ENCODE peak calls at places on chromosomes 1 and 21, in four cellular contexts. S is CD8-positive, alpha-beta T cell; Z is tibial artery; I is psoas muscle. K is an unnamed sample.

GRCh38 chr1:109443476-109443875 is 17.2 kb upstream of the PSMA5 start:
- DNase-seq in Z (no peak), S (no peak), I (no peak), K (no peak)

GRCh38 chr1:30724175-30724574 is 790 bp upstream of the MATN1 start:
- DNase-seq in S (no peak), Z (no peak), I (peak), K (no peak)

GRCh38 chr1:57401671-57402070 is 22.2 kb downstream of the DAB1 start:
- DNase-seq in S (no peak), I (no peak), Z (no peak), K (no peak)

GRCh38 chr1:160711528-160712311 is at the start of gene CD48:
- DNase-seq in I (no peak), Z (no peak), S (peak), K (no peak)

GRCh38 chr1:9068971-9069323 is 488 bp downstream of the SLC2A5 start:
- DNase-seq in Z (no peak), S (no peak), I (no peak), K (no peak)

GRCh38 chr1:163768581-163768980 is 446.8 kb downstream of the NUF2 start:
- DNase-seq in I (no peak), Z (no peak), S (no peak), K (no peak)

GRCh38 chr1:50620680-50621329 is 197.6 kb upstream of the DMRTA2 start:
- DNase-seq in S (no peak), I (no peak), Z (no peak), K (no peak)

GRCh38 chr1:27144920-27145661 is 9.8 kb downstream of the SLC9A1 start:
- DNase-seq in S (no peak), I (no peak), Z (peak), K (no peak)

GRCh38 chr1:101081496-101082282 is 56.1 kb upstream of the DPH5 start:
- DNase-seq in I (no peak), Z (no peak), S (peak), K (no peak)

GRCh38 chr1:117347907-117348306 is 19.3 kb upstream of the MAN1A2 start:
- DNase-seq in I (no peak), S (no peak), Z (no peak), K (no peak)

GRCh38 chr21:46205766-46206162 is 21.5 kb upstream of the SPATC1L start:
- DNase-seq in Z (no peak), S (no peak), I (peak), K (no peak)

GRCh38 chr1:103496014-103496635 is 29.4 kb upstream of the RNPC3 start:
- DNase-seq in Z (no peak), S (no peak), I (no peak), K (no peak)

GRCh38 chr1:193104496-193104905 is 713 bp downstream of the GLRX2 start:
- DNase-seq in I (peak), S (no peak), Z (peak), K (no peak)

GRCh38 chr1:9004731-9005708 is 21.2 kb downstream of the SLC2A7 start:
- DNase-seq in I (peak), Z (peak), S (peak), K (no peak)

GRCh38 chr1:160405331-160405877 is 5.0 kb downstream of the VANGL2 start:
- DNase-seq in I (no peak), Z (no peak), S (no peak), K (no peak)

GRCh38 chr21:32190491-32191144 is 88.2 kb downstream of the MIS18A start:
- DNase-seq in I (no peak), S (no peak), Z (no peak), K (peak)

GRCh38 chr1:6988796-6989195 is 203.5 kb downstream of the CAMTA1 start:
- DNase-seq in I (no peak), S (no peak), Z (no peak), K (no peak)

GRCh38 chr21:34550400-34550799 is 38.4 kb upstream of the KCNE1 start:
- DNase-seq in I (no peak), S (no peak), Z (no peak), K (no peak)

GRCh38 chr1:93025572-93025971 is 53.5 kb upstream of the MTF2 start:
- DNase-seq in S (no peak), Z (no peak), I (no peak), K (no peak)

GRCh38 chr1:53826367-53826766 is 11.7 kb downstream of the NDC1 start:
- DNase-seq in I (no peak), Z (no peak), S (no peak), K (no peak)

GRCh38 chr1:242554577-242554976 is 30.1 kb upstream of the PLD5 start:
- DNase-seq in S (no peak), I (no peak), Z (no peak), K (no peak)

GRCh38 chr1:221712198-221712684 is 29.6 kb downstream of the DUSP10 start:
- DNase-seq in Z (no peak), I (no peak), S (peak), K (no peak)

GRCh38 chr1:6245086-6245868 is 1.3 kb downstream of the HES3 start:
- DNase-seq in Z (peak), I (peak), S (peak), K (no peak)

GRCh38 chr1:64437453-64437852 is 32.5 kb upstream of the CACHD1 start:
- DNase-seq in S (no peak), Z (no peak), I (no peak), K (no peak)

GRCh38 chr1:47906009-47906432 is 91.2 kb downstream of the TRABD2B start:
- DNase-seq in S (no peak), Z (peak), I (no peak), K (no peak)

GRCh38 chr21:31623664-31624063 is 35.8 kb upstream of the SOD1 start:
- DNase-seq in Z (no peak), I (no peak), S (no peak), K (no peak)

GRCh38 chr1:174964261-174964984 is 35.3 kb upstream of the CACYBP start:
- DNase-seq in I (no peak), S (peak), Z (no peak), K (no peak)

GRCh38 chr1:233945573-233945972 is 41.1 kb downstream of the SLC35F3 start:
- DNase-seq in Z (no peak), S (no peak), I (no peak), K (no peak)

GRCh38 chr1:27416387-27417111 is 24.1 kb downstream of the GPR3 start:
- DNase-seq in I (no peak), Z (no peak), S (peak), K (no peak)

GRCh38 chr1:232507571-232507970 is 122.4 kb downstream of the SIPA1L2 start:
- DNase-seq in I (no peak), Z (no peak), S (no peak), K (no peak)

GRCh38 chr1:53641481-53642214 is 97.3 kb downstream of the GLIS1 start:
- DNase-seq in Z (peak), S (no peak), I (no peak), K (peak)

GRCh38 chr1:27149084-27149483 is 5.8 kb downstream of the SLC9A1 start:
- DNase-seq in Z (no peak), S (no peak), I (no peak), K (no peak)

GRCh38 chr21:45292399-45293213 is 4.9 kb upstream of the POFUT2 start:
- DNase-seq in I (peak), Z (peak), S (peak), K (peak)

GRCh38 chr1:230684146-230684545 is 29.8 kb downstream of the AGT start:
- DNase-seq in Z (no peak), I (no peak), S (no peak), K (no peak)
- H3K27ac ChIP-seq in Z (no peak), I (no peak), S (no peak), K (no peak)

GRCh38 chr1:14725641-14726213 is 127.2 kb downstream of the KAZN start:
- DNase-seq in S (no peak), I (no peak), Z (no peak), K (no peak)

GRCh38 chr1:14724234-14724633 is 125.7 kb downstream of the KAZN start:
- DNase-seq in I (no peak), Z (no peak), S (no peak), K (no peak)

GRCh38 chr1:14724697-14725096 is 126.2 kb downstream of the KAZN start:
- DNase-seq in Z (no peak), I (no peak), S (no peak), K (no peak)

GRCh38 chr1:14726606-14727005 is 128.1 kb downstream of the KAZN start:
- DNase-seq in I (no peak), Z (no peak), S (no peak), K (no peak)

DNA sequence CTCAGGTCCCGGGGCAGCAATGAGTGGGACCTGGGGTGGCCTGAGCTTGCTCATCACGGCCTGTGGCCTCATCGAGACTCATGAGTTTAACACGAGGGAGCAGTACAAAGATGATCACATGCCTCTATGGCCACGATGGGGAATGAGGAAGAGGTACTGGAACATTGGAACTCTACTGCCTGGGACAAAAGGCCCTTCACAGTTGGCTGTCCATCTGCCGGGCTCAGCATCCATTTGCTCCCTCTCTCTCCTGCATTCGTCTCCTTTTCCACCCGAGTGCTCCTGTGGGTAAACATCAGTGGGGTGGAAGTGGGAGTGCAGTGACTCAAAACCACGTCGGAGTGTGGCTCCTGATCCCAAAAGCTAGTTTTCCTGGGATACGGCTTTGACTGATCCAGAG is 124.9 kb downstream of the KAZN start:
- DNase-seq in I (no peak), Z (no peak), S (no peak), K (no peak)
- H3K27ac ChIP-seq in I (no peak), Z (no peak), S (no peak), K (no peak)

GRCh38 chr1:201603613-201604232 is 64.8 kb downstream of the NAV1 start:
- DNase-seq in S (no peak), Z (no peak), I (no peak), K (no peak)
- H3K27ac ChIP-seq in S (no peak), Z (no peak), I (no peak), K (no peak)

GRCh38 chr1:40394456-40395172 is 21.1 kb downstream of the SMAP2 start:
- DNase-seq in S (peak), I (no peak), Z (no peak), K (no peak)
- H3K27ac ChIP-seq in S (peak), I (peak), Z (peak), K (peak)

DNA sequence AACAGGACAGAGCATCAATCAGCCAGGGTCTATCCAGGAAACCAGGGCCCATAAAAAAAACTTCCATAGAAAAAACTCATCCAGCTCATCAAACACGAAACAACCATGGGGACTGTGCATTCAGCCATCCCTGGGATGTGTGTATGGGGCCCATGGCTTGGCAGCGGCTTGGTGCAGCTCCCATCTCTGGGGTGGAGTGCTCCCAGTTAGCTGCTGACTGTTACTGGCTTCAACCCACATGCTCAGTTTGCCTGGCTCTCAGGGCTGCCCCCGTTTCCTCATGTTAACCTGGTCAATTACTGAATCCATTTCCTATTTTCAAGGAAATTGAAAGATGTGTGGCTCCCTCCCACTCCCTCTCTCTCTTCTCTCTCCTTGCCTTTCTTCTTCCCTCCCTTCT is 37.3 kb upstream of the STUM start:
- DNase-seq in Z (no peak), I (no peak), S (no peak), K (peak)
- H3K27ac ChIP-seq in Z (no peak), I (no peak), S (no peak), K (no peak)

GRCh38 chr1:24425446-24425845 is 9.8 kb downstream of the NIPAL3 start:
- DNase-seq in Z (no peak), I (no peak), S (no peak), K (no peak)

GRCh38 chr1:24425922-24426321 is 10.3 kb downstream of the NIPAL3 start:
- DNase-seq in S (no peak), I (no peak), Z (no peak), K (no peak)

GRCh38 chr1:24424990-24425389 is 9.4 kb downstream of the NIPAL3 start:
- DNase-seq in Z (no peak), S (no peak), I (no peak), K (no peak)

GRCh38 chr1:24426738-24427468 is 11.3 kb downstream of the NIPAL3 start:
- DNase-seq in S (no peak), I (no peak), Z (no peak), K (no peak)

DNA sequence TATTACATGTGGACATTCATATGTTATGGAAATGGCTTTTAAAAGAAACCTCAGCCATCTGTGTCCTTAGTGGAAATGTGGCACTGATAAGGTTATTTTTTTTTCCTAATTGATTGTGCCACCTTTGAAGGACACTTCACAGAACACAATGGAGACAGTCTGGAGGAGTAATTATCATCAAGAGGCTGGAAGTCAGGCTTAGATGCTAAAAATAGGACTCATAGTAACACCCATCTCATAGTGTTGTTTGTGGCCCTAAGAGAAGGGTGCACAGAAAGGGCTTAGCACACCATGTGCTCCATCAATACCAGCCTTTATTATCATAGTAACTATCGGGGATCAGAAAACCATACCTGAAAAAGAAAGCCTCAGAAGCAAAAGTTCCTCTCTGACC is 11.9 kb downstream of the NIPAL3 start:
- DNase-seq in Z (no peak), S (no peak), I (no peak), K (no peak)
- H3K27ac ChIP-seq in Z (no peak), S (no peak), I (no peak), K (no peak)

GRCh38 chr1:17007121-17007520 is 4.6 kb downstream of the ATP13A2 start:
- DNase-seq in S (no peak), Z (no peak), I (no peak), K (no peak)

GRCh38 chr1:17002524-17002902 is 9.2 kb downstream of the ATP13A2 start:
- DNase-seq in I (no peak), Z (no peak), S (no peak), K (no peak)

GRCh38 chr1:17001760-17002523 is 9.8 kb downstream of the ATP13A2 start:
- DNase-seq in I (no peak), Z (no peak), S (no peak), K (no peak)

GRCh38 chr1:17005365-17005740 is 6.4 kb downstream of the ATP13A2 start:
- DNase-seq in Z (no peak), S (no peak), I (no peak), K (no peak)

DNA sequence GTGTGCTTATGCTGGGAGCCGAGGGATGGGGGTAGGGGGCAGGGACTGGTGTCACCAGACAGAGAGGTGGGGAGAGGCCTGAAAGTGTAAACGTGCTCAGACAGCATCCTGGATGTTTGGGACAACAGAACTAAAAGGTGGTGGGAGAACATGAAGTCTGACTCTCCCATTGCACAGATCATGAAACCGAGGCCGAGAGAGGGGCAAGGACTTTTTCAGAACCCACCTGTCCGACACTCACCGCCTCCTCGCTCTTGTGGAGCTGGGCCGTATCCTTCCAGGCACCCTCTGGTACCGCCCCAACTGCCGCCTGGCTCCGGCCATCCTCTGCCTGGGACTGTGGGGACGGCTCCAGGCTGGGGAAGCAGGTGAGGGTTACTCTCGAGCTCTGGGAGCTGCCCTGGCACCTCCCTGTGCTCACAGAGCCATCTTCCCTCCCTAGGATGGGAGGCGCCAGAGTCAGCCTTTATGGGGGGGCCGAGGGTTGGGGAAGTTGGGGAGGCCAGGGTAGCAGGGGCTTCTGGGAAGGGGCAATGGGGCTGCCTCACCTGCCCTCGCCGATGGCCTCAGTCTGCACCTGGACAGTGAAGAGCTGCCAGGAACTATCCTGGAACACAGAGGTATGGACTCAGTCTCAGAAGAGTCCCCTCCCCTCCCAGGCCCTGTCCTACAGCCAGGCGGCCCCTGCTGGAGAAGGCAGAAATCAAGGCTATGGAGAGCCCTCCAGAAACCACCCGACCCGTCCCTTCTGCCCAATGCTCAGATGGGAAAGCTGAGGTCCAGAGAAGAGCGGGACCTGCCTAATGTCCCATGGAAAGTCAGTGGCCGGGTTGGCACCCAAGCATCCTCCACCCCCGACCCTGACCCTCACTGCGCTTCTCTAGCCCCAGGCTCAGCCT is 7.0 kb downstream of the ATP13A2 start:
- DNase-seq in Z (no peak), S (no peak), I (no peak), K (no peak)
- H3K27ac ChIP-seq in Z (no peak), S (no peak), I (peak), K (no peak)

K was measured in coronary artery.